ENCODE peak calls at places on chromosomes 4 and X, in six cellular contexts. One of them, this sample, is unnamed. For H3K4me1, the result is how much of the 10 kb centered on the place peaks cover.

GRCh38 chr4:88610771-88611170 is 18.5 kb downstream of the HERC3 start:
- DNase-seq in spleen: no peak
- DNase-seq in suprapubic skin: no peak
- DNase-seq in neural progenitor cell: no peak
- DNase-seq in right lobe of liver: no peak
- DNase-seq in left ventricle myocardium inferior: peak
- DNase-seq in this sample: no peak

GRCh38 chr4:112058433-112058832 is 86.8 kb upstream of the FAM241A start:
- DNase-seq in suprapubic skin: no peak
- DNase-seq in neural progenitor cell: no peak
- DNase-seq in right lobe of liver: no peak
- DNase-seq in spleen: no peak
- DNase-seq in left ventricle myocardium inferior: no peak
- DNase-seq in this sample: no peak

GRCh38 chrX:35101901-35102300 is 159.3 kb downstream of the FAM47B start:
- DNase-seq in suprapubic skin: no peak
- DNase-seq in neural progenitor cell: no peak
- DNase-seq in right lobe of liver: no peak
- DNase-seq in left ventricle myocardium inferior: no peak
- DNase-seq in spleen: no peak
- DNase-seq in this sample: no peak

GRCh38 chrX:129842510-129843208 is 1.0 kb downstream of the ZDHHC9 start:
- DNase-seq in neural progenitor cell: peak
- DNase-seq in spleen: peak
- DNase-seq in suprapubic skin: no peak
- DNase-seq in left ventricle myocardium inferior: peak
- DNase-seq in right lobe of liver: peak
- DNase-seq in this sample: no peak

GRCh38 chrX:15908891-15909290 is 54.3 kb upstream of the AP1S2 start:
- DNase-seq in neural progenitor cell: peak
- DNase-seq in suprapubic skin: no peak
- DNase-seq in right lobe of liver: no peak
- DNase-seq in spleen: no peak
- DNase-seq in left ventricle myocardium inferior: no peak
- DNase-seq in this sample: no peak

GRCh38 chr4:152956650-152957436 is 20.7 kb downstream of the FHDC1 start:
- DNase-seq in neural progenitor cell: no peak
- DNase-seq in right lobe of liver: no peak
- DNase-seq in left ventricle myocardium inferior: no peak
- DNase-seq in suprapubic skin: no peak
- DNase-seq in spleen: no peak
- DNase-seq in this sample: no peak

GRCh38 chr4:152680988-152681731 is 1.4 kb upstream of the TMEM154 start:
- DNase-seq in left ventricle myocardium inferior: no peak
- DNase-seq in right lobe of liver: no peak
- DNase-seq in suprapubic skin: no peak
- DNase-seq in spleen: no peak
- DNase-seq in neural progenitor cell: no peak
- DNase-seq in this sample: no peak

GRCh38 chrX:22237479-22237878 is 35.2 kb upstream of the CBLL2 start:
- DNase-seq in right lobe of liver: no peak
- DNase-seq in neural progenitor cell: no peak
- DNase-seq in suprapubic skin: no peak
- DNase-seq in spleen: no peak
- DNase-seq in left ventricle myocardium inferior: no peak
- DNase-seq in this sample: no peak

GRCh38 chrX:152819732-152820131 is 10.8 kb downstream of the CETN2 start:
- DNase-seq in neural progenitor cell: no peak
- DNase-seq in left ventricle myocardium inferior: no peak
- DNase-seq in suprapubic skin: no peak
- DNase-seq in right lobe of liver: no peak
- DNase-seq in spleen: no peak
- DNase-seq in this sample: no peak

GRCh38 chr4:146637853-146638800 is 566 bp upstream of the POU4F2 start:
- DNase-seq in right lobe of liver: no peak
- DNase-seq in suprapubic skin: no peak
- DNase-seq in spleen: no peak
- DNase-seq in neural progenitor cell: peak
- DNase-seq in left ventricle myocardium inferior: no peak
- DNase-seq in this sample: no peak

GRCh38 chr4:66927937-66928336 is 617.4 kb downstream of the CENPC start:
- DNase-seq in left ventricle myocardium inferior: no peak
- DNase-seq in spleen: no peak
- DNase-seq in right lobe of liver: no peak
- DNase-seq in suprapubic skin: no peak
- DNase-seq in neural progenitor cell: peak
- DNase-seq in this sample: no peak

GRCh38 chr4:112231779-112232713 is at the start of gene AP1AR:
- DNase-seq in right lobe of liver: peak
- DNase-seq in left ventricle myocardium inferior: peak
- DNase-seq in spleen: peak
- DNase-seq in neural progenitor cell: peak
- DNase-seq in suprapubic skin: peak
- DNase-seq in this sample: peak

GRCh38 chr4:98092833-98093439 is 50.3 kb downstream of the STPG2 start:
- DNase-seq in spleen: no peak
- DNase-seq in neural progenitor cell: peak
- DNase-seq in suprapubic skin: no peak
- DNase-seq in right lobe of liver: no peak
- DNase-seq in left ventricle myocardium inferior: no peak
- DNase-seq in this sample: no peak

GRCh38 chrX:31178064-31178768 is 106.4 kb upstream of the FTHL17 start:
- DNase-seq in suprapubic skin: no peak
- DNase-seq in spleen: no peak
- DNase-seq in right lobe of liver: no peak
- DNase-seq in left ventricle myocardium inferior: no peak
- DNase-seq in neural progenitor cell: no peak
- DNase-seq in this sample: no peak

GRCh38 chrX:10015711-10016515 is 48.8 kb downstream of the CLDN34 start:
- DNase-seq in spleen: peak
- DNase-seq in neural progenitor cell: peak
- DNase-seq in left ventricle myocardium inferior: peak
- DNase-seq in suprapubic skin: peak
- DNase-seq in right lobe of liver: peak
- DNase-seq in this sample: no peak

GRCh38 chrX:9149831-9150230 is 115.9 kb upstream of the FAM9B start:
- DNase-seq in neural progenitor cell: no peak
- DNase-seq in right lobe of liver: no peak
- DNase-seq in suprapubic skin: no peak
- DNase-seq in left ventricle myocardium inferior: no peak
- DNase-seq in spleen: no peak
- DNase-seq in this sample: no peak

GRCh38 chr4:909821-910220 is 22.3 kb downstream of the GAK start:
- DNase-seq in suprapubic skin: no peak
- DNase-seq in left ventricle myocardium inferior: no peak
- DNase-seq in right lobe of liver: no peak
- DNase-seq in spleen: peak
- DNase-seq in neural progenitor cell: no peak
- DNase-seq in this sample: no peak

GRCh38 chr4:2814627-2815026 is 21.7 kb downstream of the SH3BP2 start:
- DNase-seq in right lobe of liver: no peak
- DNase-seq in suprapubic skin: no peak
- DNase-seq in spleen: no peak
- DNase-seq in neural progenitor cell: no peak
- DNase-seq in left ventricle myocardium inferior: no peak
- DNase-seq in this sample: no peak

GRCh38 chrX:72297953-72298730 is 7.6 kb downstream of the CITED1 start:
- DNase-seq in right lobe of liver: no peak
- DNase-seq in left ventricle myocardium inferior: no peak
- DNase-seq in suprapubic skin: no peak
- DNase-seq in spleen: no peak
- DNase-seq in neural progenitor cell: peak
- DNase-seq in this sample: no peak

GRCh38 chrX:40166582-40166981 is 68.8 kb upstream of the BCOR start:
- DNase-seq in spleen: peak
- DNase-seq in suprapubic skin: no peak
- DNase-seq in neural progenitor cell: no peak
- DNase-seq in right lobe of liver: no peak
- DNase-seq in left ventricle myocardium inferior: no peak
- DNase-seq in this sample: no peak

GRCh38 chr4:4225915-4226605 is 669 bp downstream of the OTOP1 start:
- DNase-seq in suprapubic skin: no peak
- DNase-seq in right lobe of liver: no peak
- DNase-seq in spleen: no peak
- DNase-seq in left ventricle myocardium inferior: no peak
- DNase-seq in neural progenitor cell: peak
- DNase-seq in this sample: no peak

GRCh38 chrX:71923516-71923915 is 12.9 kb downstream of the NHSL2 start:
- DNase-seq in neural progenitor cell: no peak
- DNase-seq in suprapubic skin: no peak
- DNase-seq in spleen: no peak
- DNase-seq in left ventricle myocardium inferior: no peak
- DNase-seq in right lobe of liver: no peak
- DNase-seq in this sample: no peak

GRCh38 chr4:94412019-94413017 is 39.4 kb upstream of the PDLIM5 start:
- DNase-seq in left ventricle myocardium inferior: no peak
- DNase-seq in spleen: no peak
- DNase-seq in suprapubic skin: no peak
- DNase-seq in right lobe of liver: no peak
- DNase-seq in neural progenitor cell: no peak
- DNase-seq in this sample: no peak

GRCh38 chrX:148500428-148501120 is at the start of gene AFF2:
- DNase-seq in neural progenitor cell: peak
- DNase-seq in left ventricle myocardium inferior: peak
- DNase-seq in right lobe of liver: peak
- DNase-seq in suprapubic skin: no peak
- DNase-seq in spleen: peak
- DNase-seq in this sample: no peak

GRCh38 chr4:158667651-158668198 is 4.0 kb downstream of the C4orf46 start:
- DNase-seq in spleen: no peak
- DNase-seq in left ventricle myocardium inferior: no peak
- DNase-seq in right lobe of liver: no peak
- DNase-seq in neural progenitor cell: no peak
- DNase-seq in suprapubic skin: no peak
- DNase-seq in this sample: no peak

GRCh38 chrX:17738002-17738713 is 865 bp downstream of the SCML1 start:
- DNase-seq in right lobe of liver: peak
- DNase-seq in left ventricle myocardium inferior: peak
- DNase-seq in spleen: peak
- DNase-seq in suprapubic skin: no peak
- DNase-seq in neural progenitor cell: peak
- DNase-seq in this sample: no peak

GRCh38 chr4:153207027-153207426 is 2.8 kb downstream of the TRIM2 start:
- DNase-seq in right lobe of liver: no peak
- DNase-seq in neural progenitor cell: no peak
- DNase-seq in suprapubic skin: no peak
- DNase-seq in left ventricle myocardium inferior: no peak
- DNase-seq in spleen: no peak
- DNase-seq in this sample: no peak

GRCh38 chr4:173513651-173514050 is 16.4 kb downstream of the HAND2 start:
- DNase-seq in suprapubic skin: no peak
- DNase-seq in spleen: no peak
- DNase-seq in neural progenitor cell: no peak
- DNase-seq in right lobe of liver: no peak
- DNase-seq in left ventricle myocardium inferior: no peak
- DNase-seq in this sample: no peak

DNA sequence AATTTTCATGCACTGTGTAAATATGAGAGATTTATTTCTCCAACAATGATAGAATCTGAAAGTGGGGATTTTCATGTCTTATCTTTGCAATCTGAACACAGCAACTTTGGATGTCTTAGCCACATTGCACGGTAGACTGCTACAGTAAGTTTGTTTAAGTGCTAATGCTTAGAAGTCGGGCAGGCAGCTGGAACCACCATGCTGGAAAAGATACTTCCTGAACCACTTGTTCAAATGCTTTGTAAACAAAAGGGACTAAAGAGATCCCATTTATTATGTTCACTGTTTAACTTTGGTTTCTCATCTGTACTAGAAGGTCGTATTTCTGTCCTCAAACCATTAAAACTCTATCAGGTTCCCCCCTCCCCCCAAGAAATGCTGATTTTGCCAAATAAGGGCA is 555.9 kb upstream of the DIPK2B start:
- DNase-seq in neural progenitor cell: no peak
- DNase-seq in spleen: no peak
- DNase-seq in right lobe of liver: no peak
- DNase-seq in left ventricle myocardium inferior: no peak
- DNase-seq in suprapubic skin: no peak
- DNase-seq in this sample: no peak
- H3K4me1 ChIP-seq in neural progenitor cell: under half
- H3K4me1 ChIP-seq in spleen: half or more
- H3K4me1 ChIP-seq in right lobe of liver: under half
- H3K4me1 ChIP-seq in left ventricle myocardium inferior: under half
- H3K4me1 ChIP-seq in suprapubic skin: under half
- H3K4me1 ChIP-seq in this sample: under half

DNA sequence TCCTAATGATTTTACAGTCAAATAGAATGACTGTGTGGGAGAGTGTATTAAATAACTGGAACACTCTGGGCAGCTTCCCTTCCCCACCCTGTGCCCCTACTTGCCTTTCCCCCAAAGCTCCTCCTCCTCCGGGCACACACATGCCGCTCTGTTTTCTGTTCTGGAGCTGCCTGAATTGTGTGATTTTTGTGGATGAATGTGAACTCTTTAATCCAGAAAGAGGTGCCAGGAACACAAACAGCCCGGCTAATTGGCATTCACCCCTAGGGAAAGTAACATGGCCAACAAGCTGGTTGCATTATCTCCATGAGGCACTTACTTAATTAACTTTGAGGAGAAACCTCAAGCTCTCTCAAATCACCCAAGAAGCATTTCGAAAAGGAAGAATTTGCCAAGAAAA is 28.2 kb downstream of the FGF2 start:
- DNase-seq in suprapubic skin: no peak
- DNase-seq in spleen: no peak
- DNase-seq in neural progenitor cell: peak
- DNase-seq in right lobe of liver: peak
- DNase-seq in left ventricle myocardium inferior: no peak
- DNase-seq in this sample: no peak
- H3K4me3 ChIP-seq in suprapubic skin: peak
- H3K4me3 ChIP-seq in spleen: no peak
- H3K4me3 ChIP-seq in neural progenitor cell: no peak
- H3K4me3 ChIP-seq in right lobe of liver: no peak
- H3K4me3 ChIP-seq in left ventricle myocardium inferior: no peak
- H3K4me3 ChIP-seq in this sample: no peak

DNA sequence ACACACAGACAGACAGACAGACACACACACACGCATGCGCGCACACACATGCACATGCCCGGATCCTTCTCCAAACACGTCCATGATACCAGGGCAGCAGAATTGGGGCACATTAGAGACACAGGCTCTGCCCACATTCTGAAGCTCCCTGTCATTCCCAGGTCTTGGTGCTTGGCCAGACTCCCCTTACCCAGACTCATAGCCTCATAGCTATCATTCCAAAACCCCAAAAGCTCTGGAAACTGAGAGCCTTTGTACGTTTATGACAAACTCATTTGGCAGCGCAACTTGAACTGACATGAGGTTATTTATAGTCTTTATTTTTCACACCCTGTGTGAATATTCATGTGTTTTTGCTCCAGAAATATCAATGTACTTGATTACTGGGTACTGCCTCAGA is 44.8 kb downstream of the RTL9 start:
- DNase-seq in neural progenitor cell: no peak
- DNase-seq in right lobe of liver: no peak
- DNase-seq in left ventricle myocardium inferior: no peak
- DNase-seq in spleen: no peak
- DNase-seq in suprapubic skin: no peak
- DNase-seq in this sample: no peak
- H3K4me1 ChIP-seq in neural progenitor cell: under half
- H3K4me1 ChIP-seq in right lobe of liver: under half
- H3K4me1 ChIP-seq in left ventricle myocardium inferior: under half
- H3K4me1 ChIP-seq in spleen: under half
- H3K4me1 ChIP-seq in suprapubic skin: under half
- H3K4me1 ChIP-seq in this sample: under half

GRCh38 chr4:75715105-75715799 is 9.1 kb upstream of the USO1 start:
- DNase-seq in spleen: no peak
- DNase-seq in left ventricle myocardium inferior: no peak
- DNase-seq in right lobe of liver: no peak
- DNase-seq in neural progenitor cell: no peak
- DNase-seq in suprapubic skin: no peak
- DNase-seq in this sample: no peak
- H3K4me3 ChIP-seq in spleen: no peak
- H3K4me3 ChIP-seq in left ventricle myocardium inferior: no peak
- H3K4me3 ChIP-seq in right lobe of liver: no peak
- H3K4me3 ChIP-seq in neural progenitor cell: no peak
- H3K4me3 ChIP-seq in suprapubic skin: no peak
- H3K4me3 ChIP-seq in this sample: no peak